ENCODE peak calls at places on chromosomes 5 and 9, in five cellular contexts. F is CD8-positive, alpha-beta memory T cell; B is PC-3; G is fibroblast of the aortic adventitia; Q is adipocyte. L is an unnamed sample.

GRCh38 chr5:140311011-140311467 is 8.1 kb upstream of the PFDN1 start:
- DNase-seq in F (no peak), B (peak; percentile 86), G (peak; percentile 95), Q (peak; percentile 70), L (peak; percentile 90)

GRCh38 chr9:83473488-83473971 is 64.7 kb downstream of the FRMD3 start:
- DNase-seq in F (no peak), B (peak; percentile 51), G (peak; percentile 34), Q (peak; percentile 28), L (no peak)

GRCh38 chr5:62199792-62200716 is 106.0 kb upstream of the KIF2A start:
- DNase-seq in F (no peak), B (no peak), G (no peak), Q (no peak), L (no peak)

GRCh38 chr5:98514106-98514665 is 259.3 kb upstream of the RGMB start:
- DNase-seq in F (no peak), B (peak; percentile 30), G (no peak), Q (peak; percentile 6), L (no peak)

GRCh38 chr5:151082976-151083651 is 2.3 kb upstream of the TNIP1 start:
- DNase-seq in F (no peak), B (peak; percentile 90), G (no peak), Q (no peak), L (peak; percentile 95)

GRCh38 chr5:156838966-156839365 is 11.1 kb upstream of the PPP1R2B start:
- DNase-seq in F (no peak), B (no peak), G (no peak), Q (no peak), L (no peak)

GRCh38 chr9:86281577-86282076 is 711 bp downstream of the ISCA1 start:
- DNase-seq in F (no peak), B (peak; percentile 3), G (no peak), Q (no peak), L (peak; percentile 26)

GRCh38 chr5:112228672-112229071 is 190.4 kb downstream of the EPB41L4A start:
- DNase-seq in F (no peak), B (peak; percentile 71), G (peak; percentile 74), Q (peak; percentile 75), L (peak; percentile 86)

GRCh38 chr5:159749146-159749545 is 167.1 kb upstream of the ADRA1B start:
- DNase-seq in F (no peak), B (peak; percentile 81), G (peak; percentile 65), Q (peak; percentile 51), L (peak; percentile 72)

GRCh38 chr5:158283341-158283740 is 424.4 kb upstream of the CLINT1 start:
- DNase-seq in F (no peak), B (no peak), G (no peak), Q (peak; percentile 27), L (no peak)

GRCh38 chr5:73120222-73121108 is at the start of gene TMEM171:
- DNase-seq in F (no peak), B (peak; percentile 42), G (peak; percentile 45), Q (peak; percentile 75), L (peak; percentile 52)

GRCh38 chr9:33117816-33118215 is 41.3 kb upstream of the SMU1 start:
- DNase-seq in F (no peak), B (no peak), G (no peak), Q (no peak), L (no peak)

GRCh38 chr9:127537014-127537413 is 75.1 kb upstream of the STXBP1 start:
- DNase-seq in F (no peak), B (peak; percentile 60), G (peak; percentile 59), Q (peak; percentile 55), L (peak; percentile 75)

GRCh38 chr5:113147088-113147487 is 170.5 kb downstream of the DCP2 start:
- DNase-seq in F (no peak), B (no peak), G (peak; percentile 88), Q (peak; percentile 93), L (peak; percentile 46)

GRCh38 chr9:134268308-134268724 is 57.9 kb upstream of the RXRA start:
- DNase-seq in F (no peak), B (no peak), G (no peak), Q (no peak), L (no peak)

GRCh38 chr5:79070002-79070567 is 518 bp downstream of the BHMT2 start:
- DNase-seq in F (no peak), B (no peak), G (peak; percentile 16), Q (peak; percentile 38), L (no peak)

GRCh38 chr5:177462021-177462670 is 11.3 kb downstream of the DBN1 start:
- DNase-seq in F (no peak), B (no peak), G (no peak), Q (no peak), L (no peak)
- H3K4me3 ChIP-seq in F (no peak overlapping the region), B (no peak overlapping the region), G (no peak overlapping the region), Q (no peak overlapping the region), L (no peak overlapping the region)

GRCh38 chr9:100350188-100350587 is 2.6 kb downstream of the TEX10 start:
- DNase-seq in F (no peak), B (no peak), G (peak; percentile 4), Q (peak; percentile 2), L (no peak)
- H3K4me3 ChIP-seq in F (no peak overlapping the region), B (peak overlapping the region; percentile 86), G (no peak overlapping the region), Q (no peak overlapping the region), L (no peak overlapping the region)

GRCh38 chr9:128633601-128634000 is 23.0 kb downstream of the DYNC2I2 start:
- DNase-seq in F (no peak), B (no peak), G (no peak), Q (no peak), L (no peak)

GRCh38 chr9:128635266-128636023 is 21.2 kb downstream of the DYNC2I2 start:
- DNase-seq in F (no peak), B (peak; percentile 97), G (peak; percentile 96), Q (peak; percentile 98), L (peak; percentile 93)

GRCh38 chr9:128636024-128636390 is 20.6 kb downstream of the DYNC2I2 start:
- DNase-seq in F (no peak), B (peak; percentile 74), G (no peak), Q (no peak), L (no peak)

GRCh38 chr9:128634111-128634510 is 22.5 kb downstream of the DYNC2I2 start:
- DNase-seq in F (no peak), B (no peak), G (no peak), Q (no peak), L (no peak)

GRCh38 chr9:128634651-128635262 is 21.9 kb downstream of the DYNC2I2 start:
- DNase-seq in F (no peak), B (no peak), G (no peak), Q (no peak), L (no peak)
- H3K4me3 ChIP-seq in F (no peak overlapping the region), B (no peak overlapping the region), G (no peak overlapping the region), Q (no peak overlapping the region), L (no peak overlapping the region)

DNA sequence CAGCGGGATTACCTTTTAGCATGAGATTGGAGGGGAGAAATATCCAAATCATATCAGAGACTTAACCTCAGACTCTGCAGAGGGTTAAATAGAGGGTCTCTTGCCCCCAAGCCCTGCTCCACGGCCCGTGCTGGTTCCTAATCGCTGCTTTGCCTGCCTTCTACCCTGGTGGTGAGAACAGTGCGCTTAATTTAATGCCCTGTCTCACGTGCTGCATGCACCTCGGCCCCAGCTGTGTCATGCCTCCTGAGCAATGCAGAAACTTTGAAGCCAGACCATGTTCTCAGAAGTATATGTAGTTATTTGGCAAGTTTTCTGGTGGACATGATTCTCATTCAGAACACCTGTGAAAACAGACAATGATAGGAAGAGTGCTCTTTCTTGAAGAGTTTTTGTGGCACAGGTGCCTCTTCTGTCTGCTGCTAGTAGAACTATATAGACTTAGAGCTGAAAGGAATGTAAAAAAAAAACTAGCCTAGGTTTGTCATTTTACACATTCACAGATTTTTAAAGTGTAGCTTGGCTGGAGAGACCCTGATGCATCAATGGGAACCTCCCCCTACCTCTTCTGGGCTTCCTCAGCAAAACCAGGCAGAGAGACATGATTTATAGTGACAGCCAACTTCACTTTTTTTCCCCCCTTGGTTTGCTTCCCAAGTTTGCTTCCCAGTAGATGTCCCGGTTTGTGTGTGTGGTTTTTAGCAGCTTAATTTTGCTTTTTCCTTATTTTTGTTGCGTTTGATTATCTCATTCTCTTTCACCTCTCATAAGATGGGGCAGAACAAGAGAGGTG is 1.6 kb downstream of the OTULIN start:
- DNase-seq in F (peak; percentile 59), B (peak; percentile 47), G (no peak), Q (peak; percentile 27), L (peak; percentile 51)
- H3K4me3 ChIP-seq in F (peak overlapping the region; percentile 73), B (peak overlapping the region; percentile 73), G (peak overlapping the region; percentile 85), Q (peak overlapping the region; percentile 93), L (peak overlapping the region; percentile 66)

GRCh38 chr5:138339086-138339456 is 1.0 kb downstream of the FAM53C start:
- DNase-seq in F (peak; percentile 21), B (no peak), G (peak; percentile 34), Q (peak; percentile 61), L (no peak)

GRCh38 chr5:138338411-138339085 is 482 bp downstream of the FAM53C start:
- DNase-seq in F (peak; percentile 29), B (no peak), G (no peak), Q (no peak), L (no peak)

GRCh38 chr5:138339464-138339863 is 1.4 kb downstream of the FAM53C start:
- DNase-seq in F (no peak), B (no peak), G (no peak), Q (no peak), L (no peak)

GRCh38 chr5:138337685-138338410 is at the start of gene FAM53C:
- DNase-seq in F (peak; percentile 95), B (peak; percentile 82), G (peak; percentile 95), Q (peak; percentile 94), L (peak; percentile 73)

DNA sequence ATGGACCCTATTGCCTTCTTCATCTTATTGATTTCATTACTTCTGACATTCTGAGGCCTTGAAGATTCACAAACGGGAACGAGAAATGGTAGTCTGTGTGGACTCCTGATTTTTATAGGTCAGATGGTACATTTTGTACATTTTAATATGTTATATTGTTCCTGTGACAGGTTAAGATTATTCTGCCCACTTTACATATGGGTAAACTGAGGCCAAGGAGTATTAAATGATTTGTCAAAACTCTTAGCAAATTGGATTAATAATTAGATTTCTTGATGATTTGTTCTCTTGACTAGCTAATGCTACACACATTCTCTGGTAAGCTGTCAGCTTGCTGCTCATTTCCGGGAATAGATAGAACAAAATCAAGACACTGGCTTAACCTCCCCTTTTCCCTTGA is 1.9 kb downstream of the FAM53C start:
- DNase-seq in F (no peak), B (no peak), G (no peak), Q (no peak), L (no peak)
- H3K4me3 ChIP-seq in F (no peak overlapping the region), B (peak overlapping the region; percentile 98), G (peak overlapping the region; percentile 95), Q (peak overlapping the region; percentile 91), L (no peak overlapping the region)

DNA sequence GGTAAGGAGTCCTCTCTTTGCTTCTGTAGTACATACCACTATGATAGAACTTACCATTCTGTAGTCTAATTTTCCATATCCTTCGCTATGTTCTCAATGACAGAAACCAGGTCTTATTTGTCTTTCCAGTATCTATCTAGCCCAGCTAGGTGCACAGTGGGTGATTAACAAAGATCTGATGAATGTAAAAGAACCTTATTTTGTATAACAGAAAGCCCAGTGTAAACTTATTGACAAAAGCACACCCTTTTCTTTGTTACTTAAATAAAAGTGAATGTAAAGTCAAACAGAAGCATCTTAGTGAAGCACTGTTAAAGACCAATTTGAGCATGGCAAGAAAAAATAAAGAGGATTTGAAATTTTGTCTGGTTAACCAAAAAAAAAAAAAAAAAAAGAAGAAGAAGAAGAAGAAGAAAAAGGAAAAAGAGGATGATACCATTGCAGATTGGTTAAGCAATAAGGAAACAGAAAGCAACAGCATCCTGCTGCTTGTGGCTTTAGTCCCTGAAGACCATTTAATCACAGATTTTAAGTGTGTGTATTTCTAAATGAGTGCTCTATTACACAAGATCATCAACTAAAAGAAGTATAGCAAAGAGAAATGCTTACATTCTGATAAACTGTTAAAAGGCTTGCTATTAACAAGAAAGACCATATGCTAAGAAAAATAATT is 21.2 kb downstream of the MEGF9 start:
- DNase-seq in F (no peak), B (no peak), G (peak; percentile 74), Q (peak; percentile 65), L (no peak)
- H3K4me3 ChIP-seq in F (no peak overlapping the region), B (no peak overlapping the region), G (no peak overlapping the region), Q (peak overlapping the region; percentile 35), L (no peak overlapping the region)

GRCh38 chr5:81525690-81526089 is 131.8 kb upstream of the ACOT12 start:
- DNase-seq in F (no peak), B (peak; percentile 31), G (peak; percentile 47), Q (peak; percentile 53), L (peak; percentile 27)
- H3K4me3 ChIP-seq in F (no peak overlapping the region), B (no peak overlapping the region), G (no peak overlapping the region), Q (no peak overlapping the region), L (no peak overlapping the region)